ENCODE peak calls at places on chromosome 13, in eight cellular contexts. One of them, this sample, is unnamed.

GRCh38 chr13:31848621-31849020 is 109.3 kb downstream of the RXFP2 start:
- DNase-seq in astrocyte: no peak
- DNase-seq in NCI-H460: no peak
- DNase-seq in aorta: no peak
- DNase-seq in stimulated activated CD8-positive, alpha-beta memory T cell treated with anti-CD3 and anti-CD28 coated beads, Interleukin-4, amount 100 ng/mL, for 4 hours: no peak
- DNase-seq in hepatic stellate cell: no peak
- DNase-seq in CD4-positive, alpha-beta T cell: no peak
- DNase-seq in body of pancreas: no peak
- DNase-seq in this sample: no peak

GRCh38 chr13:94620286-94620896 is 18.7 kb downstream of the GPR180 start:
- DNase-seq in astrocyte: no peak
- DNase-seq in NCI-H460: no peak
- DNase-seq in aorta: no peak
- DNase-seq in stimulated activated CD8-positive, alpha-beta memory T cell treated with anti-CD3 and anti-CD28 coated beads, Interleukin-4, amount 100 ng/mL, for 4 hours: no peak
- DNase-seq in hepatic stellate cell: no peak
- DNase-seq in CD4-positive, alpha-beta T cell: no peak
- DNase-seq in body of pancreas: peak; percentile 25
- DNase-seq in this sample: no peak

GRCh38 chr13:59651479-59651878 is 512.2 kb downstream of the DIAPH3 start:
- DNase-seq in astrocyte: no peak
- DNase-seq in NCI-H460: no peak
- DNase-seq in aorta: no peak
- DNase-seq in stimulated activated CD8-positive, alpha-beta memory T cell treated with anti-CD3 and anti-CD28 coated beads, Interleukin-4, amount 100 ng/mL, for 4 hours: no peak
- DNase-seq in hepatic stellate cell: no peak
- DNase-seq in CD4-positive, alpha-beta T cell: no peak
- DNase-seq in body of pancreas: no peak
- DNase-seq in this sample: no peak

GRCh38 chr13:100300213-100300612 is 211.3 kb downstream of the PCCA start:
- DNase-seq in astrocyte: no peak
- DNase-seq in NCI-H460: no peak
- DNase-seq in aorta: no peak
- DNase-seq in stimulated activated CD8-positive, alpha-beta memory T cell treated with anti-CD3 and anti-CD28 coated beads, Interleukin-4, amount 100 ng/mL, for 4 hours: no peak
- DNase-seq in hepatic stellate cell: no peak
- DNase-seq in CD4-positive, alpha-beta T cell: no peak
- DNase-seq in body of pancreas: no peak
- DNase-seq in this sample: no peak

GRCh38 chr13:53254495-53254894 is 225.9 kb downstream of the OLFM4 start:
- DNase-seq in astrocyte: no peak
- DNase-seq in NCI-H460: no peak
- DNase-seq in aorta: no peak
- DNase-seq in stimulated activated CD8-positive, alpha-beta memory T cell treated with anti-CD3 and anti-CD28 coated beads, Interleukin-4, amount 100 ng/mL, for 4 hours: no peak
- DNase-seq in hepatic stellate cell: no peak
- DNase-seq in CD4-positive, alpha-beta T cell: no peak
- DNase-seq in body of pancreas: peak; percentile 17
- DNase-seq in this sample: no peak

GRCh38 chr13:35057858-35058257 is 115.8 kb downstream of the NBEA start:
- DNase-seq in astrocyte: no peak
- DNase-seq in NCI-H460: no peak
- DNase-seq in aorta: no peak
- DNase-seq in stimulated activated CD8-positive, alpha-beta memory T cell treated with anti-CD3 and anti-CD28 coated beads, Interleukin-4, amount 100 ng/mL, for 4 hours: no peak
- DNase-seq in hepatic stellate cell: no peak
- DNase-seq in CD4-positive, alpha-beta T cell: no peak
- DNase-seq in body of pancreas: no peak
- DNase-seq in this sample: no peak

GRCh38 chr13:92806215-92806614 is 420.4 kb upstream of the GPC6 start:
- DNase-seq in astrocyte: peak; percentile 14
- DNase-seq in NCI-H460: peak; percentile 17
- DNase-seq in aorta: no peak
- DNase-seq in stimulated activated CD8-positive, alpha-beta memory T cell treated with anti-CD3 and anti-CD28 coated beads, Interleukin-4, amount 100 ng/mL, for 4 hours: no peak
- DNase-seq in hepatic stellate cell: peak; percentile 5
- DNase-seq in CD4-positive, alpha-beta T cell: no peak
- DNase-seq in body of pancreas: peak; percentile 11
- DNase-seq in this sample: no peak

GRCh38 chr13:113059891-113060290 is 45.7 kb upstream of the F7 start:
- DNase-seq in astrocyte: no peak
- DNase-seq in NCI-H460: no peak
- DNase-seq in aorta: peak; percentile 70
- DNase-seq in stimulated activated CD8-positive, alpha-beta memory T cell treated with anti-CD3 and anti-CD28 coated beads, Interleukin-4, amount 100 ng/mL, for 4 hours: no peak
- DNase-seq in hepatic stellate cell: no peak
- DNase-seq in CD4-positive, alpha-beta T cell: no peak
- DNase-seq in body of pancreas: no peak
- DNase-seq in this sample: peak; percentile 28

GRCh38 chr13:31476266-31476665 is 263.1 kb upstream of the RXFP2 start:
- DNase-seq in astrocyte: peak; percentile 84
- DNase-seq in NCI-H460: no peak
- DNase-seq in aorta: no peak
- DNase-seq in stimulated activated CD8-positive, alpha-beta memory T cell treated with anti-CD3 and anti-CD28 coated beads, Interleukin-4, amount 100 ng/mL, for 4 hours: no peak
- DNase-seq in hepatic stellate cell: peak; percentile 58
- DNase-seq in CD4-positive, alpha-beta T cell: no peak
- DNase-seq in body of pancreas: peak; percentile 16
- DNase-seq in this sample: no peak